ENCODE peak calls at places on chromosome 18, in four cellular contexts. C is K562, G is GM12878, I is HepG2. H is an unnamed sample.

GRCh38 chr18:55262021-55262560 is 302.8 kb upstream of the CCDC68 start:
- DNase-seq in C (no peak), G (no peak), I (no peak), H (no peak)

GRCh38 chr18:75297731-75298130 is 87.1 kb downstream of the TSHZ1 start:
- DNase-seq in I (no peak), G (no peak), C (no peak), H (no peak)

GRCh38 chr18:2515408-2515807 is 55.9 kb downstream of the METTL4 start:
- DNase-seq in I (no peak), C (no peak), G (no peak), H (no peak)

GRCh38 chr18:47343291-47343690 is 91.8 kb upstream of the SKOR2 start:
- DNase-seq in G (no peak), I (no peak), C (no peak), H (no peak)

GRCh38 chr18:74598350-74599001 is 806 bp downstream of the ZNF407 start:
- DNase-seq in G (no peak), I (peak), C (peak), H (peak)

GRCh38 chr18:31722369-31722957 is 38.1 kb upstream of the B4GALT6 start:
- DNase-seq in I (peak), C (peak), G (peak), H (peak)

GRCh38 chr18:31072175-31072574 is 29.6 kb upstream of the DSC3 start:
- DNase-seq in I (no peak), C (no peak), G (no peak), H (no peak)

GRCh38 chr18:29979884-29980283 is 1062.7 kb downstream of the DSC3 start:
- DNase-seq in I (no peak), C (no peak), G (no peak), H (no peak)

GRCh38 chr18:55054591-55054990 is 95.3 kb upstream of the CCDC68 start:
- DNase-seq in I (no peak), C (no peak), G (no peak), H (no peak)

GRCh38 chr18:63974991-63975390 is 5.1 kb downstream of the SERPINB8 start:
- DNase-seq in G (no peak), I (peak), C (no peak), H (no peak)

GRCh38 chr18:25875574-25875973 is 214.8 kb downstream of the SS18 start:
- DNase-seq in I (no peak), C (no peak), G (no peak), H (no peak)

GRCh38 chr18:22166070-22166972 is 3.1 kb upstream of the GATA6 start:
- DNase-seq in G (no peak), I (no peak), C (no peak), H (no peak)

GRCh38 chr18:74654637-74655036 is 57.0 kb downstream of the ZNF407 start:
- DNase-seq in I (no peak), G (no peak), C (no peak), H (no peak)

GRCh38 chr18:3704556-3705162 is 254.7 kb downstream of the TGIF1 start:
- DNase-seq in C (no peak), G (no peak), I (no peak), H (no peak)

GRCh38 chr18:5620284-5620683 is 76.5 kb upstream of the EPB41L3 start:
- DNase-seq in C (no peak), I (no peak), G (no peak), H (no peak)

GRCh38 chr18:51097046-51097822 is 67.2 kb downstream of the SMAD4 start:
- DNase-seq in I (no peak), G (no peak), C (no peak), H (no peak)

GRCh38 chr18:79484661-79485621 is 89.2 kb downstream of the NFATC1 start:
- DNase-seq in C (no peak), I (peak), G (no peak), H (no peak)

GRCh38 chr18:74234326-74235171 is 57.2 kb downstream of the CYB5A start:
- DNase-seq in C (no peak), G (no peak), I (peak), H (no peak)

GRCh38 chr18:7117390-7118355 is at the start of gene LAMA1:
- DNase-seq in C (no peak), I (no peak), G (no peak), H (peak)

GRCh38 chr18:79510046-79510685 is 114.4 kb downstream of the NFATC1 start:
- DNase-seq in C (no peak), I (no peak), G (no peak), H (no peak)

GRCh38 chr18:51621103-51621969 is 423.9 kb upstream of the MEX3C start:
- DNase-seq in G (peak), C (peak), I (peak), H (peak)

GRCh38 chr18:61851940-61852451 is 40.8 kb downstream of the RNF152 start:
- DNase-seq in I (no peak), C (no peak), G (no peak), H (no peak)

GRCh38 chr18:57898506-57899124 is 95.5 kb upstream of the ATP8B1 start:
- DNase-seq in C (no peak), G (no peak), I (no peak), H (no peak)

GRCh38 chr18:80109676-80110078 is 615 bp downstream of the ADNP2 start:
- DNase-seq in G (no peak), C (no peak), I (no peak), H (no peak)

GRCh38 chr18:77857926-77858325 is 608.3 kb downstream of the GALR1 start:
- DNase-seq in G (no peak), C (no peak), I (no peak), H (no peak)

GRCh38 chr18:77853859-77854258 is 604.2 kb downstream of the GALR1 start:
- DNase-seq in I (no peak), G (no peak), C (no peak), H (no peak)

GRCh38 chr18:77859634-77860033 is 610.0 kb downstream of the GALR1 start:
- DNase-seq in I (no peak), C (no peak), G (no peak), H (no peak)

GRCh38 chr18:77862358-77862757 is 612.7 kb downstream of the GALR1 start:
- DNase-seq in G (no peak), I (no peak), C (no peak), H (no peak)

DNA sequence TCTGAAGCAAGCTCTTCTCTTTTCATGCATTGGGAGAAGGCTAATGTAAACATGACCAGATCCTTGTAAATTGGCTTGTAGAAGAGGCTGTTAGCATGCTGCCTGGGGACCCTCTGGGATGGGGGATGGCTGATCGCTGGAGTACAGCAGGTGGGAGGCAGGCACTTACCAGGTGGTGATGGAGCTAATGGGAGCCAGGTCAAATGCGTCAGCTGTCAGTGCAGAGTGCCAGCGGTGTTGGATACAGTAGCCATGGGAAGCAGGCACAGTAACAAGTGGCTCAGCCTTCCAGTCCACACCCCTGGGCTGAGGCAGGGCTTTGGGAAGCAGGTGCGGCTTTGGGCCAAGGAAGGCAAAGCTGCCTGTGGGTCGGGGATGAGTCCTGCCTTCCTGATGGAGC is 608.7 kb downstream of the GALR1 start:
- DNase-seq in C (no peak), I (no peak), G (no peak), H (no peak)
- TF ChIP-seq FOXK2 in C (no peak), I (no peak), G (no peak), H (no peak)

DNA sequence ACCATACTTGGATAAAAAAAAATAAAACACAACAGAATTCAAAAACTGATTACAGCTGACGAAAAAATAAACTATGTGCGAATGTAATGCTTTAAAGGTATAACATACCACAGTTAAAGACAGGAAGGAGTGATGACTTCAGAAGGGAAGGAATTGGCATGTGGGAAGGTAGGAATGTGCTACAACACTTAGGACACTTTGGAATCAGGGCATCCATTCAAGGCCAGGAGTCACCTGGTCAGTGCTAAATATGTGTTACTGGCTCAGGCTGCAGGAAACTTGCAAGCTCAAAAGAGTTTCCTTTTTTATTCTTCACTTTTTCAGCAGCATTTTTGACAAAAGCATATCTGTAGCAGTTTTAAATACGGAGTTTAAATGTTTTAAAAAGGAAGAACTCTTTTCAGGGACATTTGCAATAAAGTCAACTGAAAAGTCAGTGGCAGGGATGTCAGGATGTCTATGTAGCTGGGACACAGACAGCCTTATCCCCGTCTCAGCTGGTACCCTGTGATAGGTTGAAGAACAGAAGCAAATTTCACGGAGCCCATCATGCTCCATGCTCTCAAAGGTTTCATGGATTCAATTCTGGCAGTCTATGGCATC is 138.0 kb upstream of the KLHL14 start:
- DNase-seq in C (no peak), I (peak), G (no peak), H (no peak)
- TF ChIP-seq FOXK2 in C (no peak), I (no peak), G (no peak), H (no peak)

GRCh38 chr18:67261931-67262552 is 254.5 kb downstream of the DSEL start:
- DNase-seq in C (no peak), G (no peak), I (no peak), H (no peak)
- TF ChIP-seq FOXK2 in C (no peak), G (no peak), I (no peak), H (no peak)

GRCh38 chr18:60809937-60810336 is 437.4 kb upstream of the MC4R start:
- DNase-seq in I (no peak), G (no peak), C (no peak), H (no peak)

GRCh38 chr18:60804412-60804811 is 431.8 kb upstream of the MC4R start:
- DNase-seq in C (no peak), I (no peak), G (no peak), H (no peak)
- TF ChIP-seq FOXK2 in C (no peak), I (no peak), G (no peak), H (no peak)

GRCh38 chr18:35282353-35282752 is 7.7 kb downstream of the ZSCAN30 start:
- DNase-seq in I (peak), G (no peak), C (no peak), H (no peak)
- TF ChIP-seq FOXK2 in I (no peak), G (no peak), C (no peak), H (no peak)

GRCh38 chr18:37578182-37578678 is 12.6 kb upstream of the CELF4 start:
- DNase-seq in I (no peak), G (no peak), C (no peak), H (no peak)

GRCh38 chr18:37575646-37576045 is 10.0 kb upstream of the CELF4 start:
- DNase-seq in G (no peak), I (no peak), C (no peak), H (no peak)

GRCh38 chr18:37578886-37579513 is 13.4 kb upstream of the CELF4 start:
- DNase-seq in I (peak), G (no peak), C (peak), H (peak)

GRCh38 chr18:37574113-37574512 is 8.5 kb upstream of the CELF4 start:
- DNase-seq in C (no peak), G (no peak), I (no peak), H (no peak)

GRCh38 chr18:37577051-37577611 is 11.5 kb upstream of the CELF4 start:
- DNase-seq in G (no peak), I (no peak), C (no peak), H (no peak)
- TF ChIP-seq FOXK2 in G (no peak), I (no peak), C (no peak), H (no peak)

GRCh38 chr18:48896326-48896874 is 54.4 kb downstream of the SMAD7 start:
- DNase-seq in I (no peak), G (no peak), C (no peak), H (no peak)

GRCh38 chr18:48898521-48898920 is 52.2 kb downstream of the SMAD7 start:
- DNase-seq in C (no peak), G (no peak), I (no peak), H (no peak)

GRCh38 chr18:48894799-48895346 is 55.9 kb downstream of the SMAD7 start:
- DNase-seq in G (no peak), C (no peak), I (no peak), H (no peak)

GRCh38 chr18:48897531-48897930 is 53.2 kb downstream of the SMAD7 start:
- DNase-seq in G (no peak), C (no peak), I (no peak), H (no peak)

DNA sequence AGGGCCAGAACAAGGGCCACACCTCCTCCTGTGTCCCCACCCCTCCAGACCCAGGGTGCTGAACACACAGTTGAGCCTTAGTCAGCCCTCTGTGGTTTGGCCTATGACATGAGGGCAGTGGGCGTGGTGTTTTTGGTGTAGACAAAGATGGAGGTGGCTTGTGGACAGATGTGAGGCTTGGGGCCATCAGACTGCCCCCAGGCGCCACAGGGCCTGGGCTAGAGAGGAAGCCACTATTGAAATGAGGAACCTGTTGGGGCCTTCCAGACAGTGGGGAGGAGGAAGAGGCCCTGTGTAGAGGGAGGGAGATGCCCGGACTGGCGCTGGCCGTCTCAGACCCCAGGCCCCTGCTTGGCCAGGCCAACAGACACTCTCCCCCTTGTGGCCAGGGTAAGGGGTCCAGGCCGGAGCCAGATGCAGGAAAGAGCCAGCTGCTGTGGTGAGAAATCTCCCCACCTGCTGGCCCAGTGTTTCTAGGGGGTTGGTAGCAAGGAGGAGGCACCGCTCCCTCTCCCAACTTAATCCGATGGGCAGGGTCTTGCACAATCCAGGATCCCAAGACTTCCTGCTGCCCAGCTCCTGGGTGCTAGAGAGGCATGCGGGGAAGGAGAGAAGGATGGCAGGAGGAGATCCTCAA is 53.8 kb downstream of the SMAD7 start:
- DNase-seq in G (peak), I (peak), C (peak), H (no peak)
- TF ChIP-seq FOXK2 in G (peak), I (no peak), C (peak), H (no peak)

DNA sequence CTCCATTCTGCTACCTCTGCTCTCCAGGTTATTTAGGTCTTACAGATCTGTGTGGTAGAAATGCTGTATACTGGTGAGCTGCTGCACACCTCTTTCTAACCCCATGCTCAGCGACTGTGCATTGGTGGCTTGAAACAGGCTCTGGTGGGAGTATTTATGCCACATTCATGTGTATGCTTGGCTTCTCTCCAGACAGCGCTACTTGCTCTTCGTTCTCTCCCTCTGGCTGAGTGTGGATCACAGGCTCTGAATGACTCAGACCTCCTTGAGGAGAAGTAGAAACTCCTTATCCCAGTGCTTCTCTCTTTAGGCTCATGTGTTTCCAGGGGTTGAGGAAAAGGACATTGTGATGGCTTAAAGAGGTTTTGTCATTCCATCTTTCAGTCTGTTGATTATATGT is 54.9 kb downstream of the FHOD3 start:
- DNase-seq in G (no peak), I (no peak), C (no peak), H (no peak)
- TF ChIP-seq FOXK2 in G (no peak), I (no peak), C (no peak), H (no peak)

GRCh38 chr18:34158881-34159690 is 65.6 kb downstream of the NOL4 start:
- DNase-seq in G (no peak), I (peak), C (no peak), H (peak)

DNA sequence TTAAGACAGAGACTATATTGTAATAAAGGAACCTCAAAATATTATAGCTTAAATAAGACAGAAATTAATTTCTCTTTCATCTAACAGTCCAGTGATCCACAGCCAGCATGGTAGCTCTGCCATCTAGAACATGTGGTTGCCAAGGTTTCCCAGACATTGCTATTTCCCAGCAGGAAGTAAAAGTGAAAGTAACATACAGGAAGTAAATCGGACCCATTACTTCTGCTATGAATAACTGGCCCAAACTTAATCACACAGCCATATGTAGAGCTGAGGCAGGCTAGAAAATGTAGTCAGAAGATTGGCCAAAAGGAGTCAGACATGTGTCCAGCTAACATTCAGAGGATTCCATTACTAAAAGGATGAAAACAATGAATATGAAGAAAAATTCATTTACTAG is 71.0 kb downstream of the NOL4 start:
- DNase-seq in G (peak), C (no peak), I (peak), H (no peak)
- TF ChIP-seq FOXK2 in G (no peak), C (no peak), I (no peak), H (no peak)

GRCh38 chr18:23547806-23548205 is 38.5 kb downstream of the NPC1 start:
- DNase-seq in G (no peak), I (peak), C (no peak), H (no peak)
- TF ChIP-seq FOXK2 in G (no peak), I (no peak), C (no peak), H (no peak)